ENCODE peak calls at places on chromosomes 2 and 18, in seven cellular contexts. A is dorsolateral prefrontal cortex, W is heart right ventricle, V is RWPE1, J is MM.1S, M is lung, I is cardiac muscle cell. E is an unnamed sample.

GRCh38 chr2:220356076-220356475 is 728.6 kb downstream of the SLC4A3 start:
- DNase-seq in A (no peak), W (no peak), V (no peak), J (no peak), M (no peak), I (no peak), E (no peak)

GRCh38 chr18:5058768-5059539 is 138.1 kb downstream of the AKAIN1 start:
- DNase-seq in A (peak; percentile 43), W (peak; percentile 7), V (no peak), J (no peak), M (no peak), I (no peak), E (peak; percentile 33)

GRCh38 chr18:11767935-11768334 is 78.9 kb downstream of the GNAL start:
- DNase-seq in A (no peak), W (no peak), V (peak; percentile 53), J (no peak), M (no peak), I (no peak), E (no peak)

GRCh38 chr18:23115683-23116096 is 19.6 kb upstream of the CABLES1 start:
- DNase-seq in A (no peak), W (no peak), V (peak; percentile 28), J (no peak), M (no peak), I (no peak), E (no peak)

GRCh38 chr2:74544634-74545033 is 9.1 kb downstream of the LOXL3 start:
- DNase-seq in A (no peak), W (no peak), V (no peak), J (no peak), M (no peak), I (no peak), E (peak; percentile 25)

GRCh38 chr2:59276033-59276432 is 1034.9 kb upstream of the FANCL start:
- DNase-seq in A (no peak), W (no peak), V (no peak), J (no peak), M (no peak), I (no peak), E (no peak)

GRCh38 chr2:63497561-63497960 is 90.7 kb downstream of the WDPCP start:
- DNase-seq in A (no peak), W (no peak), V (no peak), J (no peak), M (no peak), I (no peak), E (no peak)

GRCh38 chr18:72460210-72460680 is 83.9 kb downstream of the CBLN2 start:
- DNase-seq in A (no peak), W (no peak), V (no peak), J (no peak), M (no peak), I (no peak), E (no peak)

GRCh38 chr18:76707534-76707933 is 114.8 kb upstream of the ZNF236 start:
- DNase-seq in A (no peak), W (no peak), V (no peak), J (no peak), M (no peak), I (no peak), E (no peak)

GRCh38 chr2:156339110-156339847 is 6.8 kb upstream of the NR4A2 start:
- DNase-seq in A (no peak), W (no peak), V (no peak), J (no peak), M (no peak), I (no peak), E (no peak)

GRCh38 chr2:200862532-200863000 is 1.9 kb downstream of the CLK1 start:
- DNase-seq in A (no peak), W (no peak), V (no peak), J (peak; percentile 64), M (no peak), I (peak; percentile 52), E (peak; percentile 51)

GRCh38 chr18:58455318-58455950 is 173.5 kb downstream of the ALPK2 start:
- DNase-seq in A (no peak), W (no peak), V (no peak), J (no peak), M (no peak), I (no peak), E (no peak)

GRCh38 chr2:39484206-39484605 is 47.1 kb upstream of the MAP4K3 start:
- DNase-seq in A (no peak), W (no peak), V (no peak), J (no peak), M (no peak), I (no peak), E (no peak)

GRCh38 chr18:57747809-57748680 is 55.1 kb downstream of the ATP8B1 start:
- DNase-seq in A (no peak), W (no peak), V (no peak), J (no peak), M (no peak), I (no peak), E (no peak)

GRCh38 chr2:45889053-45889452 is 237.6 kb downstream of the PRKCE start:
- DNase-seq in A (peak; percentile 59), W (peak; percentile 31), V (no peak), J (peak; percentile 32), M (no peak), I (peak; percentile 88), E (peak; percentile 82)

DNA sequence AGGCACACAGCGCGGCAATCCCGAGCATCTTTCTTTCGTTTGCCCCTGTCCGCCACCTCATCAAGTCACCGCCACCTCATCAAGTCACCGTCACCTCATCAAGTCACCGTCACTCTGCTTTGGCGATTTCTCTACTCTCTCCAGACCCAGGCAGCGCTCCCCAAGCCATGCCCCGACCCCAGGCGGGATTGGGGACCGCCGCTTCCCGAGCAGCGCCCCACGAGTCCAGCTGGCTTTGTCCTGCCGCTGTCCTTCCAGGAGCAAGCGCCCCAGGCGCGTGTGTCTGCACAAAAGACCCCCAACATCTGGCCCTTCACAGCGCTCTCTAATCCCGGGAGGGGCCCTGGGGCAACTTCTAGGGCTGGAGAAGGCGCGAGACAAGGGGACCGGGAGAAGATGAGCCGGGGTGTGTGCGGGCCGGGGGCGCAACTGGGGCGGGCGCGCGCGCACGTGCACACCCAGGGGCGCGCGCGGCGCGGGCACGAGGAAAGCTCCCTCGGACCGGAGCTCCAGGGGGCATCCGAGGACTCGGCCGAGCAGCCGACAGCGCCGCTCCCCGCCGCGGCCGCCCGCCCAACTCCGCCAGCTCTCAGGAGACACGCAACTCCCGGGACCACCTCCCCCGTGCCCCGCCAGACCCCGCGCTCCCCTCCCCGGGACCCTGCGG is 630 bp upstream of the RNF152 start:
- DNase-seq in A (peak; percentile 72), W (peak; percentile 45), V (peak; percentile 52), J (peak; percentile 44), M (no peak), I (peak; percentile 77), E (peak; percentile 65)
- TF ChIP-seq CTCF in A (peak; percentile 18), W (peak; percentile 5), V (no peak), J (no peak), M (no peak), I (no peak), E (no peak)

GRCh38 chr2:26191316-26192159 is 18.6 kb downstream of the GAREM2 start:
- DNase-seq in A (no peak), W (no peak), V (no peak), J (no peak), M (no peak), I (no peak), E (no peak)
- TF ChIP-seq CTCF in A (no peak), W (no peak), V (no peak), J (no peak), M (no peak), I (no peak), E (no peak)

DNA sequence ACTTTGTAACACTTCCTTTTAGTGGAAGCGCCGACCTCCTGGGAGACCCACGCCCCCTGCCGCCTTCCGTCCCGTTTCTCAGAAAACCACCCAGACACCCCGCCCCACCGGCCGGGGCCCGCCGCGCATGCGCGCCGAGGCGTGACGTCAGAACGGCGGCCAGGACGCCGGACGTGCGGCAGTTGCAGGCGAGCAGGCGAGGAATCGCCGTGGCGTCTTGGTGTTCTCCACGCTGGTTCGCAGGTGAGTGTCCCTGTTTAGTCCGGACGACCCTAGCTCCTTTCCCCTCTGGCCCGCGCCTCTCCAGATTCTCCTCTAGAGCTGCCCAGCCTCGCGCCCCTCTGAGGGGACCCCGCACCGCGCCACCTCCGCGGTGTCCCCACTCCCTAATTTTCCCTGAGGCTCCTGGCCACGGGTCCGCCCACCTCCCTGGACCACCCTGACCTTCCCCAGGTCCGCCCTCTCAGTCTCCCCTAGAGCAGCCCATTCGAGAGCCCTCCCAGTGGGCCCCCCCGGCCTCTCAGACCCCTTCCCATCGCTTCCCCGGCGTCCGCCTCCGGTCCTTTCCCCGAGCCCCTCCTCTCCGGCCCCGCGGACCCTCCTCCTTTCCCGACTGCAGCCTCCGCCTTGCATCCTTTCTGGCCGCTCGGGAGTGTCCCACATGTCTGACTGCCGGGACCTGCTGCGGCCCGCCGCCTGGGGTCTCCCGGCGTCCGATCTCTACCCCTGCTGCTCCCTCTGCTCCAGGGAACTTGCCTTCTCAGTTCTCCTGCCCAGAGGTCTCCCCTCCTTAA is at the start of gene PLEKHB2:
- DNase-seq in A (peak; percentile 98), W (peak; percentile 93), V (peak; percentile 93), J (peak; percentile 92), M (peak; percentile 93), I (peak; percentile 89), E (peak; percentile 94)
- TF ChIP-seq CTCF in A (peak; percentile 27), W (peak; percentile 11), V (no peak), J (peak; percentile 3), M (no peak), I (peak; percentile 36), E (no peak)

GRCh38 chr2:127695491-127696472 is 5.5 kb upstream of the SFT2D3 start:
- DNase-seq in A (peak; percentile 64), W (peak; percentile 80), V (no peak), J (no peak), M (peak; percentile 59), I (peak; percentile 88), E (peak; percentile 43)

GRCh38 chr2:127700527-127701192 is 637 bp upstream of the SFT2D3 start:
- DNase-seq in A (no peak), W (peak; percentile 55), V (peak; percentile 28), J (peak; percentile 98), M (peak; percentile 71), I (no peak), E (peak; percentile 91)

GRCh38 chr2:127697482-127698180 is 3.7 kb upstream of the SFT2D3 start:
- DNase-seq in A (no peak), W (no peak), V (no peak), J (no peak), M (no peak), I (no peak), E (no peak)

GRCh38 chr2:127701193-127701650 is at the start of gene SFT2D3:
- DNase-seq in A (peak; percentile 95), W (peak; percentile 93), V (peak; percentile 89), J (peak; percentile 95), M (peak; percentile 93), I (peak; percentile 95), E (peak; percentile 98)

GRCh38 chr2:127698553-127699355 is 2.5 kb upstream of the SFT2D3 start:
- DNase-seq in A (no peak), W (no peak), V (no peak), J (no peak), M (no peak), I (no peak), E (peak; percentile 16)
- TF ChIP-seq CTCF in A (no peak), W (no peak), V (no peak), J (no peak), M (no peak), I (no peak), E (no peak)

GRCh38 chr2:28687640-28688039 is 64.0 kb upstream of the PPP1CB start:
- DNase-seq in A (no peak), W (no peak), V (no peak), J (no peak), M (no peak), I (no peak), E (no peak)
- TF ChIP-seq CTCF in A (no peak), W (no peak), V (no peak), J (no peak), M (no peak), I (no peak), E (no peak)